ENCODE peak calls at places on chromosomes 16 and 17, in five cellular contexts. E is occipital lobe; K is stimulated activated CD4-positive, alpha-beta T cell treated with anti-CD3 and anti-CD28 coated beads, Interleukin-1b, Interleukin-23, amount 100 ng/mL, for 24 hours; T is IMR-90; I is cardiac muscle cell. Q is an unnamed sample.
A peak's percentile ranks its signal among the peaks of the same experiment; 100 is the strongest.

GRCh38 chr16:86061771-86062170 is 162.8 kb downstream of the IRF8 start:
- DNase-seq in E (no peak), K (no peak), T (no peak), I (no peak), Q (no peak)

GRCh38 chr17:64320613-64321553 is 57.8 kb upstream of the TEX2 start:
- DNase-seq in E (peak; percentile 16), K (peak; percentile 19), T (peak; percentile 65), I (peak; percentile 90), Q (peak; percentile 71)

GRCh38 chr16:13957197-13958078 is 37.5 kb downstream of the ERCC4 start:
- DNase-seq in E (peak; percentile 56), K (no peak), T (peak; percentile 95), I (peak; percentile 96), Q (no peak)

GRCh38 chr16:70789231-70789926 is 11.6 kb downstream of the VAC14 start:
- DNase-seq in E (no peak), K (no peak), T (peak; percentile 48), I (peak; percentile 61), Q (no peak)

GRCh38 chr16:46972971-46973456 is 460 bp downstream of the DNAJA2 start:
- DNase-seq in E (no peak), K (no peak), T (no peak), I (peak; percentile 16), Q (peak; percentile 32)

GRCh38 chr17:46977348-46977747 is 1.7 kb downstream of the RPRML start:
- DNase-seq in E (peak; percentile 67), K (no peak), T (peak; percentile 18), I (peak; percentile 32), Q (peak; percentile 70)

GRCh38 chr16:11359370-11359769 is 14.1 kb downstream of the RMI2 start:
- DNase-seq in E (no peak), K (no peak), T (peak; percentile 90), I (no peak), Q (no peak)

GRCh38 chr16:54931041-54931756 is 534 bp downstream of the IRX5 start:
- DNase-seq in E (no peak), K (no peak), T (no peak), I (peak; percentile 24), Q (no peak)

GRCh38 chr17:27535178-27535928 is 79.1 kb downstream of the KSR1 start:
- DNase-seq in E (no peak), K (no peak), T (peak; percentile 44), I (no peak), Q (no peak)

GRCh38 chr17:78748730-78749317 is 33.2 kb downstream of the CYTH1 start:
- DNase-seq in E (no peak), K (peak; percentile 55), T (peak; percentile 24), I (peak; percentile 54), Q (no peak)

GRCh38 chr17:73250851-73251640 is 10.6 kb downstream of the CPSF4L start:
- DNase-seq in E (no peak), K (no peak), T (no peak), I (no peak), Q (peak; percentile 26)

GRCh38 chr17:2701161-2701995 is 10.2 kb downstream of the CLUH start:
- DNase-seq in E (no peak), K (no peak), T (no peak), I (no peak), Q (peak; percentile 40)

GRCh38 chr17:77999413-78000173 is 41.1 kb downstream of the TNRC6C start:
- DNase-seq in E (no peak), K (no peak), T (peak; percentile 44), I (peak; percentile 60), Q (no peak)

GRCh38 chr17:46875849-46876352 is 24.5 kb downstream of the WNT9B start:
- DNase-seq in E (no peak), K (no peak), T (no peak), I (no peak), Q (no peak)

GRCh38 chr16:63067141-63067540 is 1030.9 kb upstream of the CDH8 start:
- DNase-seq in E (no peak), K (no peak), T (no peak), I (no peak), Q (no peak)

GRCh38 chr16:53546988-53547391 is 44.0 kb upstream of the AKTIP start:
- DNase-seq in E (no peak), K (no peak), T (peak; percentile 13), I (no peak), Q (no peak)

GRCh38 chr17:45844695-45845375 is at the start of gene SPPL2C:
- DNase-seq in E (no peak), K (no peak), T (no peak), I (no peak), Q (no peak)

GRCh38 chr17:75073618-75074047 is 14.1 kb upstream of the SLC16A5 start:
- DNase-seq in E (no peak), K (no peak), T (no peak), I (no peak), Q (no peak)

GRCh38 chr17:27651411-27652345 is 20.7 kb downstream of the LGALS9 start:
- DNase-seq in E (no peak), K (peak; percentile 54), T (peak; percentile 39), I (peak; percentile 62), Q (peak; percentile 33)

GRCh38 chr16:7513429-7513828 is 180.8 kb downstream of the RBFOX1 start:
- DNase-seq in E (no peak), K (no peak), T (no peak), I (no peak), Q (no peak)

GRCh38 chr17:82020874-82021727 is 1.6 kb downstream of the CENPX start:
- DNase-seq in E (peak; percentile 28), K (peak; percentile 27), T (peak; percentile 75), I (peak; percentile 82), Q (peak; percentile 81)

GRCh38 chr16:65789148-65789545 is 577.3 kb upstream of the CDH5 start:
- DNase-seq in E (no peak), K (no peak), T (no peak), I (no peak), Q (no peak)

GRCh38 chr17:63222655-63223054 is 223.5 kb downstream of the CYB561 start:
- DNase-seq in E (no peak), K (peak; percentile 21), T (peak; percentile 33), I (peak; percentile 6), Q (no peak)

GRCh38 chr17:75516619-75517276 is 420 bp downstream of the TSEN54 start:
- DNase-seq in E (no peak), K (peak; percentile 26), T (no peak), I (peak; percentile 27), Q (no peak)

GRCh38 chr17:73309727-73310555 is 1.9 kb downstream of the CDC42EP4 start:
- DNase-seq in E (no peak), K (no peak), T (no peak), I (no peak), Q (no peak)

GRCh38 chr17:32485261-32485955 is 1.4 kb upstream of the CDK5R1 start:
- DNase-seq in E (no peak), K (no peak), T (no peak), I (no peak), Q (no peak)

GRCh38 chr16:76943936-76944335 is 247.1 kb upstream of the MON1B start:
- DNase-seq in E (no peak), K (no peak), T (no peak), I (peak; percentile 38), Q (no peak)

GRCh38 chr17:56777859-56778258 is 55.9 kb downstream of the C17orf67 start:
- DNase-seq in E (no peak), K (no peak), T (peak; percentile 81), I (no peak), Q (no peak)

GRCh38 chr16:30491744-30492308 is 19.3 kb downstream of the ITGAL start:
- DNase-seq in E (no peak), K (peak; percentile 20), T (peak; percentile 83), I (peak; percentile 77), Q (no peak)

GRCh38 chr17:65314212-65314611 is 177.0 kb downstream of the RGS9 start:
- DNase-seq in E (no peak), K (no peak), T (no peak), I (no peak), Q (no peak)

GRCh38 chr17:67999291-67999911 is 3.1 kb upstream of the C17orf58 start:
- DNase-seq in E (no peak), K (no peak), T (peak; percentile 52), I (no peak), Q (no peak)